ENCODE peak calls at places on chromosomes 13 and 19, in four cellular contexts. E, A, K and C are unnamed samples.

GRCh38 chr19:34263745-34264237 is 9.4 kb downstream of the GARRE1 start:
- DNase-seq in E (no peak), A (no peak), K (no peak), C (no peak)

GRCh38 chr13:105340061-105340606 is 1195.3 kb downstream of the EFNB2 start:
- DNase-seq in E (no peak), A (no peak), K (no peak), C (no peak)

GRCh38 chr13:101982903-101983302 is 418.9 kb downstream of the FGF14 start:
- DNase-seq in E (no peak), A (no peak), K (no peak), C (no peak)

GRCh38 chr19:4732680-4733114 is 9.1 kb upstream of the DPP9 start:
- DNase-seq in E (peak; percentile 57), A (peak; percentile 66), K (peak; percentile 82), C (peak; percentile 86)

GRCh38 chr13:43057653-43058317 is 34.4 kb downstream of the DNAJC15 start:
- DNase-seq in E (no peak), A (no peak), K (peak; percentile 43), C (peak; percentile 82)

GRCh38 chr13:44011036-44011435 is 131.3 kb downstream of the LACC1 start:
- DNase-seq in E (no peak), A (no peak), K (no peak), C (no peak)

GRCh38 chr13:65090191-65090590 is 2139.9 kb downstream of the PCDH9 start:
- DNase-seq in E (no peak), A (no peak), K (no peak), C (no peak)

GRCh38 chr19:30856786-30857185 is 484.6 kb downstream of the ZNF536 start:
- DNase-seq in E (no peak), A (peak; percentile 16), K (no peak), C (no peak)

GRCh38 chr13:102609696-102610095 is 12.9 kb downstream of the TPP2 start:
- DNase-seq in E (no peak), A (no peak), K (no peak), C (no peak)

GRCh38 chr19:48341006-48341405 is 15.7 kb downstream of the EMP3 start:
- DNase-seq in E (peak; percentile 61), A (no peak), K (no peak), C (no peak)

GRCh38 chr13:113897161-113897560 is 33.3 kb upstream of the GAS6 start:
- DNase-seq in E (peak; percentile 98), A (no peak), K (no peak), C (peak; percentile 34)

GRCh38 chr13:64723735-64724134 is 2506.4 kb downstream of the PCDH9 start:
- DNase-seq in E (peak; percentile 94), A (no peak), K (no peak), C (peak; percentile 73)

GRCh38 chr13:27960362-27961226 is 8.5 kb downstream of the CDX2 start:
- DNase-seq in E (no peak), A (peak; percentile 95), K (peak; percentile 85), C (peak; percentile 86)

GRCh38 chr13:97278395-97279078 is 56.4 kb downstream of the MBNL2 start:
- DNase-seq in E (no peak), A (no peak), K (no peak), C (no peak)

GRCh38 chr19:19619121-19619848 is 798 bp upstream of the PBX4 start:
- DNase-seq in E (no peak), A (no peak), K (no peak), C (no peak)
- H3K18ac ChIP-seq in E (no peak overlapping the region), A (peak overlapping the region; percentile 38), K (peak overlapping the region; percentile 41), C (no peak overlapping the region)

GRCh38 chr13:31904941-31905824 is 126.4 kb upstream of the FRY start:
- DNase-seq in E (no peak), A (no peak), K (no peak), C (no peak)
- H3K56ac ChIP-seq in E (no peak overlapping the region), A (no peak overlapping the region), K (no peak overlapping the region), C (no peak overlapping the region)

GRCh38 chr13:112855859-112856258 is 113.2 kb upstream of the MCF2L start:
- DNase-seq in E (no peak), A (no peak), K (no peak), C (no peak)

GRCh38 chr13:112861876-112862615 is 107.0 kb upstream of the MCF2L start:
- DNase-seq in E (no peak), A (no peak), K (no peak), C (no peak)

GRCh38 chr13:112857914-112858490 is 111.0 kb upstream of the MCF2L start:
- DNase-seq in E (no peak), A (no peak), K (no peak), C (no peak)

GRCh38 chr13:112859128-112859816 is 109.7 kb upstream of the MCF2L start:
- DNase-seq in E (no peak), A (no peak), K (no peak), C (no peak)

GRCh38 chr13:112859817-112860190 is 109.2 kb upstream of the MCF2L start:
- DNase-seq in E (peak; percentile 82), A (no peak), K (no peak), C (peak; percentile 10)
- H3K4me2 ChIP-seq in E (no peak overlapping the region), A (no peak overlapping the region), K (no peak overlapping the region), C (no peak overlapping the region)

DNA sequence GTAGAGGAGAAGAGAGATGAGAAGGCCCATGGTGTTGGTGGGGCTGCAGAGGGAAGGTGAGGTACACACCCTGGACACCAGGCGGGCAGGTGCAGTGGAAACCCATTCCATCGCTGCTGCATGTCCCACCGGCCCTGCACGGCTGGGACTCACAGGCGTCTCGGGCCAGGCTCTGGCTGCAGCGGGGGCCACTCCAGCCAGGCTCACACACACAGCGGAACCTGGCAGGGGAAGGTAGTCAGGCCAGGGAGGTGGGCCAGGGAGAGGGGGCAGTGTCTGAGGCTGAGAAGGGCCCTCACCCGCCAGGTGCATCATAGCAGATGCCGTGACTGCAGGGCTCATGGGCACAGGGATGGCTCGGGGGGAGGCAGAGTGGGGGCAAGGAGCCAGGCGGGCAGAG is 15.6 kb downstream of the NOTCH3 start:
- DNase-seq in E (no peak), A (no peak), K (no peak), C (no peak)
- H3K18ac ChIP-seq in E (no peak overlapping the region), A (no peak overlapping the region), K (no peak overlapping the region), C (no peak overlapping the region)

GRCh38 chr19:54343868-54344267 is 4.9 kb upstream of the LILRA4 start:
- DNase-seq in E (no peak), A (no peak), K (no peak), C (no peak)
- H3K56ac ChIP-seq in E (no peak overlapping the region), A (no peak overlapping the region), K (no peak overlapping the region), C (no peak overlapping the region)

GRCh38 chr19:2391118-2391725 is 31.2 kb downstream of the TMPRSS9 start:
- DNase-seq in E (peak; percentile 78), A (no peak), K (no peak), C (peak; percentile 68)
- H3K4me2 ChIP-seq in E (no peak overlapping the region), A (no peak overlapping the region), K (no peak overlapping the region), C (no peak overlapping the region)

GRCh38 chr13:112324121-112324520 is 52.0 kb upstream of the SPACA7 start:
- DNase-seq in E (no peak), A (no peak), K (no peak), C (no peak)
- H3K18ac ChIP-seq in E (no peak overlapping the region), A (no peak overlapping the region), K (no peak overlapping the region), C (no peak overlapping the region)

GRCh38 chr19:31976775-31977536 is 368.5 kb upstream of the ZNF507 start:
- DNase-seq in E (no peak), A (peak; percentile 6), K (no peak), C (no peak)

GRCh38 chr19:31979949-31980670 is 365.3 kb upstream of the ZNF507 start:
- DNase-seq in E (no peak), A (peak; percentile 16), K (no peak), C (no peak)

GRCh38 chr19:31980851-31981250 is 364.6 kb upstream of the ZNF507 start:
- DNase-seq in E (no peak), A (no peak), K (no peak), C (no peak)

GRCh38 chr19:31981545-31981944 is 363.9 kb upstream of the ZNF507 start:
- DNase-seq in E (no peak), A (peak; percentile 16), K (no peak), C (no peak)

DNA sequence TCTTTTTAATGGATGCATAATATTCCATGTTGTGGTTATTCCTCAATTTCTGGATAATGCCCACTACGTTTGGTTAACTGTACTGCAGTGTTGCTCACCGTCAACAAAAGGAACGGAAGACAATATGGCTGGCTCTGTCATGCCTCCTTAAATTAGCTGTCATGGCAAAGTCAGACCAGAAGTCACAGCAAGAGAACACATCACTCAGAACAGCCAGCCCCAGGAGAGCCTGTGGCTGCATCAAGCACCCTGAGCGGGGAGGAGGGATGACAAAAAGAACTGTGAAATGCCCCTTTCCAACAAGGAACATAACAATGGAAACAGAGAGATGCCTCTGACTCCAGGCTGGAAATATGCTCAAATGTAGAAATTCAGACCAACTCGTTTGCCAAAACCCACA is 366.0 kb upstream of the ZNF507 start:
- DNase-seq in E (no peak), A (no peak), K (no peak), C (no peak)
- H3K56ac ChIP-seq in E (no peak overlapping the region), A (no peak overlapping the region), K (no peak overlapping the region), C (no peak overlapping the region)

GRCh38 chr19:2317756-2318155 is 9.8 kb upstream of the LINGO3 start:
- DNase-seq in E (no peak), A (no peak), K (no peak), C (no peak)

GRCh38 chr19:2315121-2315817 is 7.3 kb upstream of the LINGO3 start:
- DNase-seq in E (no peak), A (no peak), K (no peak), C (no peak)

GRCh38 chr19:2315818-2316353 is 7.9 kb upstream of the LINGO3 start:
- DNase-seq in E (peak; percentile 56), A (peak; percentile 86), K (peak; percentile 75), C (peak; percentile 68)

GRCh38 chr19:2318923-2319322 is 9.5 kb downstream of the LSM7 start:
- DNase-seq in E (no peak), A (no peak), K (no peak), C (no peak)

GRCh38 chr19:2317300-2317699 is 9.3 kb upstream of the LINGO3 start:
- DNase-seq in E (no peak), A (no peak), K (no peak), C (no peak)
- H3K4me2 ChIP-seq in E (no peak overlapping the region), A (no peak overlapping the region), K (no peak overlapping the region), C (no peak overlapping the region)